ENCODE peak calls at places on chromosomes 1 and 21, in nine cellular contexts. One of them, this sample, is unnamed.

GRCh38 chr1:27403065-27403726 is 10.8 kb downstream of the GPR3 start:
- DNase-seq in aorta: peak
- DNase-seq in AG04449: no peak
- DNase-seq in EH: peak
- DNase-seq in effector memory CD4-positive, alpha-beta T cell: no peak
- DNase-seq in lower lobe of right lung: no peak
- DNase-seq in iPS-NIHi11: no peak
- DNase-seq in anterior cingulate cortex: peak
- DNase-seq in prostate gland: peak
- DNase-seq in this sample: peak

GRCh38 chr21:38505654-38506523 is 7.6 kb upstream of the ERG start:
- DNase-seq in aorta: no peak
- DNase-seq in AG04449: peak
- DNase-seq in EH: peak
- DNase-seq in effector memory CD4-positive, alpha-beta T cell: no peak
- DNase-seq in lower lobe of right lung: no peak
- DNase-seq in iPS-NIHi11: peak
- DNase-seq in anterior cingulate cortex: peak
- DNase-seq in prostate gland: peak
- DNase-seq in this sample: no peak

GRCh38 chr1:119652587-119652986 is 4.5 kb upstream of the ZNF697 start:
- DNase-seq in aorta: no peak
- DNase-seq in AG04449: no peak
- DNase-seq in EH: peak
- DNase-seq in effector memory CD4-positive, alpha-beta T cell: no peak
- DNase-seq in lower lobe of right lung: no peak
- DNase-seq in iPS-NIHi11: no peak
- DNase-seq in anterior cingulate cortex: no peak
- DNase-seq in prostate gland: no peak
- DNase-seq in this sample: no peak

GRCh38 chr21:36839123-36839522 is 127.3 kb downstream of the HLCS start:
- DNase-seq in aorta: no peak
- DNase-seq in AG04449: no peak
- DNase-seq in EH: peak
- DNase-seq in effector memory CD4-positive, alpha-beta T cell: no peak
- DNase-seq in lower lobe of right lung: no peak
- DNase-seq in iPS-NIHi11: no peak
- DNase-seq in anterior cingulate cortex: no peak
- DNase-seq in prostate gland: no peak
- DNase-seq in this sample: no peak

GRCh38 chr1:76090284-76091180 is 16.0 kb downstream of the ST6GALNAC3 start:
- DNase-seq in aorta: no peak
- DNase-seq in AG04449: no peak
- DNase-seq in EH: no peak
- DNase-seq in effector memory CD4-positive, alpha-beta T cell: no peak
- DNase-seq in lower lobe of right lung: no peak
- DNase-seq in iPS-NIHi11: no peak
- DNase-seq in anterior cingulate cortex: no peak
- DNase-seq in prostate gland: no peak
- DNase-seq in this sample: no peak

GRCh38 chr1:17075470-17076255 is 21.8 kb upstream of the SDHB start:
- DNase-seq in aorta: no peak
- DNase-seq in AG04449: no peak
- DNase-seq in EH: peak
- DNase-seq in effector memory CD4-positive, alpha-beta T cell: no peak
- DNase-seq in lower lobe of right lung: no peak
- DNase-seq in iPS-NIHi11: peak
- DNase-seq in anterior cingulate cortex: no peak
- DNase-seq in prostate gland: no peak
- DNase-seq in this sample: no peak

GRCh38 chr1:174815036-174815435 is 184.7 kb upstream of the CACYBP start:
- DNase-seq in aorta: no peak
- DNase-seq in AG04449: no peak
- DNase-seq in EH: peak
- DNase-seq in effector memory CD4-positive, alpha-beta T cell: no peak
- DNase-seq in lower lobe of right lung: no peak
- DNase-seq in iPS-NIHi11: no peak
- DNase-seq in anterior cingulate cortex: no peak
- DNase-seq in prostate gland: no peak
- DNase-seq in this sample: no peak

GRCh38 chr1:234702342-234703000 is 92.5 kb upstream of the IRF2BP2 start:
- DNase-seq in aorta: peak
- DNase-seq in AG04449: no peak
- DNase-seq in EH: no peak
- DNase-seq in effector memory CD4-positive, alpha-beta T cell: no peak
- DNase-seq in lower lobe of right lung: no peak
- DNase-seq in iPS-NIHi11: no peak
- DNase-seq in anterior cingulate cortex: no peak
- DNase-seq in prostate gland: peak
- DNase-seq in this sample: peak

GRCh38 chr1:156399355-156400125 is 30.5 kb downstream of the RHBG start:
- DNase-seq in aorta: no peak
- DNase-seq in AG04449: no peak
- DNase-seq in EH: no peak
- DNase-seq in effector memory CD4-positive, alpha-beta T cell: no peak
- DNase-seq in lower lobe of right lung: no peak
- DNase-seq in iPS-NIHi11: no peak
- DNase-seq in anterior cingulate cortex: no peak
- DNase-seq in prostate gland: no peak
- DNase-seq in this sample: no peak

GRCh38 chr1:211654838-211655787 is 20.3 kb downstream of the NEK2 start:
- DNase-seq in aorta: peak
- DNase-seq in AG04449: no peak
- DNase-seq in EH: peak
- DNase-seq in effector memory CD4-positive, alpha-beta T cell: peak
- DNase-seq in lower lobe of right lung: peak
- DNase-seq in iPS-NIHi11: peak
- DNase-seq in anterior cingulate cortex: peak
- DNase-seq in prostate gland: peak
- DNase-seq in this sample: peak

GRCh38 chr1:150955274-150955673 is 19.4 kb downstream of the CERS2 start:
- DNase-seq in aorta: no peak
- DNase-seq in AG04449: no peak
- DNase-seq in EH: no peak
- DNase-seq in effector memory CD4-positive, alpha-beta T cell: no peak
- DNase-seq in lower lobe of right lung: no peak
- DNase-seq in iPS-NIHi11: no peak
- DNase-seq in anterior cingulate cortex: no peak
- DNase-seq in prostate gland: no peak
- DNase-seq in this sample: no peak

GRCh38 chr1:4880621-4881020 is 226.2 kb downstream of the AJAP1 start:
- DNase-seq in aorta: no peak
- DNase-seq in AG04449: no peak
- DNase-seq in EH: no peak
- DNase-seq in effector memory CD4-positive, alpha-beta T cell: no peak
- DNase-seq in lower lobe of right lung: no peak
- DNase-seq in iPS-NIHi11: peak
- DNase-seq in anterior cingulate cortex: no peak
- DNase-seq in prostate gland: no peak
- DNase-seq in this sample: no peak

GRCh38 chr1:33176362-33176850 is 5.4 kb downstream of the TRIM62 start:
- DNase-seq in aorta: no peak
- DNase-seq in AG04449: no peak
- DNase-seq in EH: peak
- DNase-seq in effector memory CD4-positive, alpha-beta T cell: no peak
- DNase-seq in lower lobe of right lung: no peak
- DNase-seq in iPS-NIHi11: no peak
- DNase-seq in anterior cingulate cortex: no peak
- DNase-seq in prostate gland: no peak
- DNase-seq in this sample: no peak

GRCh38 chr1:181669209-181669608 is 185.9 kb downstream of the CACNA1E start:
- DNase-seq in aorta: no peak
- DNase-seq in AG04449: no peak
- DNase-seq in EH: no peak
- DNase-seq in effector memory CD4-positive, alpha-beta T cell: no peak
- DNase-seq in lower lobe of right lung: no peak
- DNase-seq in iPS-NIHi11: no peak
- DNase-seq in anterior cingulate cortex: no peak
- DNase-seq in prostate gland: no peak
- DNase-seq in this sample: no peak

GRCh38 chr1:3275471-3276340 is 178.8 kb upstream of the ARHGEF16 start:
- DNase-seq in aorta: peak
- DNase-seq in AG04449: no peak
- DNase-seq in EH: peak
- DNase-seq in effector memory CD4-positive, alpha-beta T cell: no peak
- DNase-seq in lower lobe of right lung: no peak
- DNase-seq in iPS-NIHi11: no peak
- DNase-seq in anterior cingulate cortex: no peak
- DNase-seq in prostate gland: no peak
- DNase-seq in this sample: no peak

GRCh38 chr1:66265796-66266195 is 268.2 kb upstream of the SGIP1 start:
- DNase-seq in aorta: no peak
- DNase-seq in AG04449: no peak
- DNase-seq in EH: peak
- DNase-seq in effector memory CD4-positive, alpha-beta T cell: no peak
- DNase-seq in lower lobe of right lung: no peak
- DNase-seq in iPS-NIHi11: no peak
- DNase-seq in anterior cingulate cortex: no peak
- DNase-seq in prostate gland: no peak
- DNase-seq in this sample: no peak

GRCh38 chr21:30233228-30233627 is 17.3 kb upstream of the CLDN8 start:
- DNase-seq in aorta: no peak
- DNase-seq in AG04449: no peak
- DNase-seq in EH: no peak
- DNase-seq in effector memory CD4-positive, alpha-beta T cell: no peak
- DNase-seq in lower lobe of right lung: no peak
- DNase-seq in iPS-NIHi11: no peak
- DNase-seq in anterior cingulate cortex: no peak
- DNase-seq in prostate gland: no peak
- DNase-seq in this sample: no peak

GRCh38 chr1:217089239-217090014 is 366.2 kb upstream of the ESRRG start:
- DNase-seq in aorta: no peak
- DNase-seq in AG04449: no peak
- DNase-seq in EH: peak
- DNase-seq in effector memory CD4-positive, alpha-beta T cell: no peak
- DNase-seq in lower lobe of right lung: no peak
- DNase-seq in iPS-NIHi11: peak
- DNase-seq in anterior cingulate cortex: peak
- DNase-seq in prostate gland: peak
- DNase-seq in this sample: no peak

GRCh38 chr1:26827205-26827604 is 717 bp downstream of the ZDHHC18 start:
- DNase-seq in aorta: no peak
- DNase-seq in AG04449: no peak
- DNase-seq in EH: no peak
- DNase-seq in effector memory CD4-positive, alpha-beta T cell: no peak
- DNase-seq in lower lobe of right lung: no peak
- DNase-seq in iPS-NIHi11: no peak
- DNase-seq in anterior cingulate cortex: no peak
- DNase-seq in prostate gland: no peak
- DNase-seq in this sample: no peak

GRCh38 chr1:20589331-20590312 is 725 bp downstream of the CDA start:
- DNase-seq in aorta: peak
- DNase-seq in AG04449: no peak
- DNase-seq in EH: no peak
- DNase-seq in effector memory CD4-positive, alpha-beta T cell: no peak
- DNase-seq in lower lobe of right lung: peak
- DNase-seq in iPS-NIHi11: no peak
- DNase-seq in anterior cingulate cortex: no peak
- DNase-seq in prostate gland: no peak
- DNase-seq in this sample: peak

GRCh38 chr21:45154511-45155508 is 80.4 kb downstream of the ADARB1 start:
- DNase-seq in aorta: peak
- DNase-seq in AG04449: peak
- DNase-seq in EH: peak
- DNase-seq in effector memory CD4-positive, alpha-beta T cell: no peak
- DNase-seq in lower lobe of right lung: no peak
- DNase-seq in iPS-NIHi11: peak
- DNase-seq in anterior cingulate cortex: no peak
- DNase-seq in prostate gland: no peak
- DNase-seq in this sample: peak

GRCh38 chr1:80973101-80973500 is 827.6 kb upstream of the ADGRL2 start:
- DNase-seq in aorta: no peak
- DNase-seq in AG04449: no peak
- DNase-seq in EH: no peak
- DNase-seq in effector memory CD4-positive, alpha-beta T cell: no peak
- DNase-seq in lower lobe of right lung: no peak
- DNase-seq in iPS-NIHi11: no peak
- DNase-seq in anterior cingulate cortex: no peak
- DNase-seq in prostate gland: no peak
- DNase-seq in this sample: no peak

GRCh38 chr1:229094476-229095311 is 176.2 kb upstream of the RAB4A start:
- DNase-seq in aorta: no peak
- DNase-seq in AG04449: peak
- DNase-seq in EH: peak
- DNase-seq in effector memory CD4-positive, alpha-beta T cell: no peak
- DNase-seq in lower lobe of right lung: no peak
- DNase-seq in iPS-NIHi11: no peak
- DNase-seq in anterior cingulate cortex: no peak
- DNase-seq in prostate gland: no peak
- DNase-seq in this sample: peak

This sample was measured in sigmoid colon.